ENCODE peak calls at places on chromosomes 16 and 17, in nine cellular contexts. One of them, this sample, is unnamed.

GRCh38 chr16:68743664-68744063 is 6.6 kb downstream of the CDH1 start:
- DNase-seq in left ventricle myocardium inferior: no peak
- DNase-seq in caudate nucleus: no peak
- DNase-seq in nucleus accumbens: no peak
- DNase-seq in neuronal stem cell: no peak
- DNase-seq in ascending aorta: no peak
- DNase-seq in amniotic stem cell: no peak
- DNase-seq in DND-41: no peak
- DNase-seq in psoas muscle: no peak
- DNase-seq in this sample: no peak

GRCh38 chr16:83118365-83118764 is 491.6 kb downstream of the CDH13 start:
- DNase-seq in left ventricle myocardium inferior: no peak
- DNase-seq in caudate nucleus: no peak
- DNase-seq in nucleus accumbens: no peak
- DNase-seq in neuronal stem cell: no peak
- DNase-seq in ascending aorta: no peak
- DNase-seq in amniotic stem cell: no peak
- DNase-seq in DND-41: no peak
- DNase-seq in psoas muscle: no peak
- DNase-seq in this sample: no peak

GRCh38 chr16:48025359-48025758 is 130.4 kb downstream of the ABCC12 start:
- DNase-seq in left ventricle myocardium inferior: no peak
- DNase-seq in caudate nucleus: no peak
- DNase-seq in nucleus accumbens: no peak
- DNase-seq in neuronal stem cell: no peak
- DNase-seq in ascending aorta: no peak
- DNase-seq in amniotic stem cell: no peak
- DNase-seq in DND-41: no peak
- DNase-seq in psoas muscle: no peak
- DNase-seq in this sample: no peak

GRCh38 chr16:317583-317982 is 34.6 kb downstream of the PDIA2 start:
- DNase-seq in left ventricle myocardium inferior: no peak
- DNase-seq in caudate nucleus: no peak
- DNase-seq in nucleus accumbens: no peak
- DNase-seq in neuronal stem cell: no peak
- DNase-seq in ascending aorta: no peak
- DNase-seq in amniotic stem cell: no peak
- DNase-seq in DND-41: no peak
- DNase-seq in psoas muscle: no peak
- DNase-seq in this sample: no peak

GRCh38 chr17:4900231-4901107 is 1.1 kb downstream of the C17orf107 start:
- DNase-seq in left ventricle myocardium inferior: no peak
- DNase-seq in caudate nucleus: no peak
- DNase-seq in nucleus accumbens: no peak
- DNase-seq in neuronal stem cell: no peak
- DNase-seq in ascending aorta: no peak
- DNase-seq in amniotic stem cell: no peak
- DNase-seq in DND-41: no peak
- DNase-seq in psoas muscle: no peak
- DNase-seq in this sample: no peak

GRCh38 chr16:2085669-2086068 is 37.9 kb downstream of the TSC2 start:
- DNase-seq in left ventricle myocardium inferior: no peak
- DNase-seq in caudate nucleus: no peak
- DNase-seq in nucleus accumbens: no peak
- DNase-seq in neuronal stem cell: no peak
- DNase-seq in ascending aorta: no peak
- DNase-seq in amniotic stem cell: no peak
- DNase-seq in DND-41: no peak
- DNase-seq in psoas muscle: no peak
- DNase-seq in this sample: no peak

GRCh38 chr17:1957037-1957436 is 68.1 kb downstream of the RTN4RL1 start:
- DNase-seq in left ventricle myocardium inferior: no peak
- DNase-seq in caudate nucleus: no peak
- DNase-seq in nucleus accumbens: no peak
- DNase-seq in neuronal stem cell: no peak
- DNase-seq in ascending aorta: no peak
- DNase-seq in amniotic stem cell: no peak
- DNase-seq in DND-41: no peak
- DNase-seq in psoas muscle: no peak
- DNase-seq in this sample: no peak

GRCh38 chr16:68040506-68041288 is 17.6 kb downstream of the DUS2 start:
- DNase-seq in left ventricle myocardium inferior: peak
- DNase-seq in caudate nucleus: no peak
- DNase-seq in nucleus accumbens: peak
- DNase-seq in neuronal stem cell: peak
- DNase-seq in ascending aorta: no peak
- DNase-seq in amniotic stem cell: peak
- DNase-seq in DND-41: peak
- DNase-seq in psoas muscle: peak
- DNase-seq in this sample: peak

GRCh38 chr16:85393674-85394510 is 219.2 kb upstream of the GSE1 start:
- DNase-seq in left ventricle myocardium inferior: peak
- DNase-seq in caudate nucleus: no peak
- DNase-seq in nucleus accumbens: no peak
- DNase-seq in neuronal stem cell: peak
- DNase-seq in ascending aorta: no peak
- DNase-seq in amniotic stem cell: no peak
- DNase-seq in DND-41: peak
- DNase-seq in psoas muscle: peak
- DNase-seq in this sample: peak

GRCh38 chr17:76139801-76140660 is 1.0 kb downstream of the FOXJ1 start:
- DNase-seq in left ventricle myocardium inferior: no peak
- DNase-seq in caudate nucleus: no peak
- DNase-seq in nucleus accumbens: no peak
- DNase-seq in neuronal stem cell: no peak
- DNase-seq in ascending aorta: no peak
- DNase-seq in amniotic stem cell: no peak
- DNase-seq in DND-41: no peak
- DNase-seq in psoas muscle: no peak
- DNase-seq in this sample: peak

GRCh38 chr17:59725691-59726090 is 18.2 kb downstream of the VMP1 start:
- DNase-seq in left ventricle myocardium inferior: no peak
- DNase-seq in caudate nucleus: no peak
- DNase-seq in nucleus accumbens: no peak
- DNase-seq in neuronal stem cell: no peak
- DNase-seq in ascending aorta: no peak
- DNase-seq in amniotic stem cell: no peak
- DNase-seq in DND-41: no peak
- DNase-seq in psoas muscle: no peak
- DNase-seq in this sample: no peak

GRCh38 chr16:57186630-57187507 is 740 bp downstream of the RSPRY1 start:
- DNase-seq in left ventricle myocardium inferior: no peak
- DNase-seq in caudate nucleus: no peak
- DNase-seq in nucleus accumbens: no peak
- DNase-seq in neuronal stem cell: peak
- DNase-seq in ascending aorta: no peak
- DNase-seq in amniotic stem cell: no peak
- DNase-seq in DND-41: peak
- DNase-seq in psoas muscle: no peak
- DNase-seq in this sample: peak

GRCh38 chr17:80940171-80941123 is 51.2 kb upstream of the CHMP6 start:
- DNase-seq in left ventricle myocardium inferior: no peak
- DNase-seq in caudate nucleus: no peak
- DNase-seq in nucleus accumbens: no peak
- DNase-seq in neuronal stem cell: no peak
- DNase-seq in ascending aorta: no peak
- DNase-seq in amniotic stem cell: no peak
- DNase-seq in DND-41: no peak
- DNase-seq in psoas muscle: no peak
- DNase-seq in this sample: no peak

GRCh38 chr17:57085448-57086068 is 512 bp downstream of the AKAP1 start:
- DNase-seq in left ventricle myocardium inferior: peak
- DNase-seq in caudate nucleus: peak
- DNase-seq in nucleus accumbens: peak
- DNase-seq in neuronal stem cell: peak
- DNase-seq in ascending aorta: no peak
- DNase-seq in amniotic stem cell: no peak
- DNase-seq in DND-41: peak
- DNase-seq in psoas muscle: peak
- DNase-seq in this sample: peak

GRCh38 chr17:83162035-83162745 is 82.8 kb downstream of the METRNL start:
- DNase-seq in left ventricle myocardium inferior: no peak
- DNase-seq in caudate nucleus: no peak
- DNase-seq in nucleus accumbens: no peak
- DNase-seq in neuronal stem cell: no peak
- DNase-seq in ascending aorta: no peak
- DNase-seq in amniotic stem cell: no peak
- DNase-seq in DND-41: no peak
- DNase-seq in psoas muscle: no peak
- DNase-seq in this sample: peak

GRCh38 chr17:27819171-27819544 is 18.8 kb upstream of the NOS2 start:
- DNase-seq in left ventricle myocardium inferior: no peak
- DNase-seq in caudate nucleus: no peak
- DNase-seq in nucleus accumbens: no peak
- DNase-seq in neuronal stem cell: no peak
- DNase-seq in ascending aorta: no peak
- DNase-seq in amniotic stem cell: no peak
- DNase-seq in DND-41: no peak
- DNase-seq in psoas muscle: no peak
- DNase-seq in this sample: no peak

GRCh38 chr16:69481901-69482341 is 57.5 kb downstream of the CYB5B start:
- DNase-seq in left ventricle myocardium inferior: peak
- DNase-seq in caudate nucleus: no peak
- DNase-seq in nucleus accumbens: peak
- DNase-seq in neuronal stem cell: no peak
- DNase-seq in ascending aorta: peak
- DNase-seq in amniotic stem cell: no peak
- DNase-seq in DND-41: no peak
- DNase-seq in psoas muscle: peak
- DNase-seq in this sample: peak

GRCh38 chr16:5428932-5429331 is 331.3 kb upstream of the EEF2KMT start:
- DNase-seq in left ventricle myocardium inferior: no peak
- DNase-seq in caudate nucleus: no peak
- DNase-seq in nucleus accumbens: no peak
- DNase-seq in neuronal stem cell: no peak
- DNase-seq in ascending aorta: no peak
- DNase-seq in amniotic stem cell: no peak
- DNase-seq in DND-41: no peak
- DNase-seq in psoas muscle: no peak
- DNase-seq in this sample: no peak

GRCh38 chr16:85514601-85515318 is 98.4 kb upstream of the GSE1 start:
- DNase-seq in left ventricle myocardium inferior: peak
- DNase-seq in caudate nucleus: no peak
- DNase-seq in nucleus accumbens: no peak
- DNase-seq in neuronal stem cell: peak
- DNase-seq in ascending aorta: peak
- DNase-seq in amniotic stem cell: peak
- DNase-seq in DND-41: no peak
- DNase-seq in psoas muscle: peak
- DNase-seq in this sample: peak

GRCh38 chr17:32807577-32807976 is 69.3 kb downstream of the MYO1D start:
- DNase-seq in left ventricle myocardium inferior: no peak
- DNase-seq in caudate nucleus: no peak
- DNase-seq in nucleus accumbens: no peak
- DNase-seq in neuronal stem cell: no peak
- DNase-seq in ascending aorta: no peak
- DNase-seq in amniotic stem cell: no peak
- DNase-seq in DND-41: no peak
- DNase-seq in psoas muscle: no peak
- DNase-seq in this sample: no peak

GRCh38 chr16:23337836-23338550 is 35.9 kb downstream of the SCNN1B start:
- DNase-seq in left ventricle myocardium inferior: no peak
- DNase-seq in caudate nucleus: no peak
- DNase-seq in nucleus accumbens: no peak
- DNase-seq in neuronal stem cell: no peak
- DNase-seq in ascending aorta: no peak
- DNase-seq in amniotic stem cell: no peak
- DNase-seq in DND-41: no peak
- DNase-seq in psoas muscle: no peak
- DNase-seq in this sample: no peak

GRCh38 chr17:31414590-31414918 is 23.1 kb downstream of the RAB11FIP4 start:
- DNase-seq in left ventricle myocardium inferior: no peak
- DNase-seq in caudate nucleus: no peak
- DNase-seq in nucleus accumbens: no peak
- DNase-seq in neuronal stem cell: no peak
- DNase-seq in ascending aorta: no peak
- DNase-seq in amniotic stem cell: no peak
- DNase-seq in DND-41: no peak
- DNase-seq in psoas muscle: no peak
- DNase-seq in this sample: no peak

GRCh38 chr17:21689604-21690003 is 2.7 kb upstream of the KCNJ18 start:
- DNase-seq in left ventricle myocardium inferior: no peak
- DNase-seq in caudate nucleus: no peak
- DNase-seq in nucleus accumbens: no peak
- DNase-seq in neuronal stem cell: no peak
- DNase-seq in ascending aorta: no peak
- DNase-seq in amniotic stem cell: peak
- DNase-seq in DND-41: no peak
- DNase-seq in psoas muscle: peak
- DNase-seq in this sample: peak

GRCh38 chr17:27747462-27748359 is 52.6 kb downstream of the NOS2 start:
- DNase-seq in left ventricle myocardium inferior: no peak
- DNase-seq in caudate nucleus: no peak
- DNase-seq in nucleus accumbens: no peak
- DNase-seq in neuronal stem cell: no peak
- DNase-seq in ascending aorta: no peak
- DNase-seq in amniotic stem cell: no peak
- DNase-seq in DND-41: no peak
- DNase-seq in psoas muscle: no peak
- DNase-seq in this sample: no peak

GRCh38 chr16:2426941-2427361 is 2.3 kb upstream of the CCNF start:
- DNase-seq in left ventricle myocardium inferior: no peak
- DNase-seq in caudate nucleus: no peak
- DNase-seq in nucleus accumbens: no peak
- DNase-seq in neuronal stem cell: no peak
- DNase-seq in ascending aorta: no peak
- DNase-seq in amniotic stem cell: no peak
- DNase-seq in DND-41: no peak
- DNase-seq in psoas muscle: no peak
- DNase-seq in this sample: peak

GRCh38 chr17:77465358-77466041 is 324.7 kb downstream of the SEC14L1 start:
- DNase-seq in left ventricle myocardium inferior: peak
- DNase-seq in caudate nucleus: no peak
- DNase-seq in nucleus accumbens: no peak
- DNase-seq in neuronal stem cell: no peak
- DNase-seq in ascending aorta: peak
- DNase-seq in amniotic stem cell: no peak
- DNase-seq in DND-41: peak
- DNase-seq in psoas muscle: peak
- DNase-seq in this sample: peak

GRCh38 chr17:19366637-19366972 is 4.1 kb upstream of the B9D1 start:
- DNase-seq in left ventricle myocardium inferior: no peak
- DNase-seq in caudate nucleus: no peak
- DNase-seq in nucleus accumbens: no peak
- DNase-seq in neuronal stem cell: no peak
- DNase-seq in ascending aorta: no peak
- DNase-seq in amniotic stem cell: no peak
- DNase-seq in DND-41: no peak
- DNase-seq in psoas muscle: no peak
- DNase-seq in this sample: no peak

GRCh38 chr17:17533901-17534441 is 37.8 kb upstream of the RASD1 start:
- DNase-seq in left ventricle myocardium inferior: no peak
- DNase-seq in caudate nucleus: no peak
- DNase-seq in nucleus accumbens: no peak
- DNase-seq in neuronal stem cell: no peak
- DNase-seq in ascending aorta: no peak
- DNase-seq in amniotic stem cell: no peak
- DNase-seq in DND-41: no peak
- DNase-seq in psoas muscle: no peak
- DNase-seq in this sample: peak

GRCh38 chr17:39209317-39210092 is 9.4 kb downstream of the RPL19 start:
- DNase-seq in left ventricle myocardium inferior: peak
- DNase-seq in caudate nucleus: peak
- DNase-seq in nucleus accumbens: peak
- DNase-seq in neuronal stem cell: no peak
- DNase-seq in ascending aorta: peak
- DNase-seq in amniotic stem cell: no peak
- DNase-seq in DND-41: peak
- DNase-seq in psoas muscle: peak
- DNase-seq in this sample: peak

This sample was measured in lung.